ENCODE peak calls at places on chromosomes 3 and 15, in six cellular contexts. One of them, this sample, is unnamed.

GRCh38 chr15:93029613-93030429 is 59.2 kb downstream of the RGMA start:
- DNase-seq in transverse colon: no peak
- DNase-seq in stimulated activated CD8-positive, alpha-beta memory T cell treated with anti-CD3 and anti-CD28 coated beads, Interleukin-12 subunit alpha, Interleukin-12 subunit beta, amount 100 ng/mL, for 4 hours: no peak
- DNase-seq in CD4-positive, CD25-positive, alpha-beta regulatory T cell: no peak
- DNase-seq in GM03348: peak
- DNase-seq in CD8-positive, alpha-beta T cell: no peak
- DNase-seq in this sample: no peak

GRCh38 chr3:185733980-185734724 is 90.7 kb downstream of the IGF2BP2 start:
- DNase-seq in transverse colon: peak
- DNase-seq in stimulated activated CD8-positive, alpha-beta memory T cell treated with anti-CD3 and anti-CD28 coated beads, Interleukin-12 subunit alpha, Interleukin-12 subunit beta, amount 100 ng/mL, for 4 hours: no peak
- DNase-seq in CD4-positive, CD25-positive, alpha-beta regulatory T cell: no peak
- DNase-seq in GM03348: peak
- DNase-seq in CD8-positive, alpha-beta T cell: no peak
- DNase-seq in this sample: no peak

GRCh38 chr3:46276497-46277099 is 34.3 kb downstream of the CCR3 start:
- DNase-seq in transverse colon: peak
- DNase-seq in stimulated activated CD8-positive, alpha-beta memory T cell treated with anti-CD3 and anti-CD28 coated beads, Interleukin-12 subunit alpha, Interleukin-12 subunit beta, amount 100 ng/mL, for 4 hours: peak
- DNase-seq in CD4-positive, CD25-positive, alpha-beta regulatory T cell: peak
- DNase-seq in GM03348: no peak
- DNase-seq in CD8-positive, alpha-beta T cell: peak
- DNase-seq in this sample: peak

GRCh38 chr15:67834593-67835348 is 5.1 kb downstream of the RNU6-1 start:
- DNase-seq in transverse colon: peak
- DNase-seq in stimulated activated CD8-positive, alpha-beta memory T cell treated with anti-CD3 and anti-CD28 coated beads, Interleukin-12 subunit alpha, Interleukin-12 subunit beta, amount 100 ng/mL, for 4 hours: no peak
- DNase-seq in CD4-positive, CD25-positive, alpha-beta regulatory T cell: peak
- DNase-seq in GM03348: no peak
- DNase-seq in CD8-positive, alpha-beta T cell: no peak
- DNase-seq in this sample: no peak

GRCh38 chr3:37940242-37940908 is 50.2 kb upstream of the VILL start:
- DNase-seq in transverse colon: no peak
- DNase-seq in stimulated activated CD8-positive, alpha-beta memory T cell treated with anti-CD3 and anti-CD28 coated beads, Interleukin-12 subunit alpha, Interleukin-12 subunit beta, amount 100 ng/mL, for 4 hours: no peak
- DNase-seq in CD4-positive, CD25-positive, alpha-beta regulatory T cell: no peak
- DNase-seq in GM03348: no peak
- DNase-seq in CD8-positive, alpha-beta T cell: no peak
- DNase-seq in this sample: no peak

GRCh38 chr3:195847061-195847950 is 35.6 kb upstream of the MUC4 start:
- DNase-seq in transverse colon: peak
- DNase-seq in stimulated activated CD8-positive, alpha-beta memory T cell treated with anti-CD3 and anti-CD28 coated beads, Interleukin-12 subunit alpha, Interleukin-12 subunit beta, amount 100 ng/mL, for 4 hours: no peak
- DNase-seq in CD4-positive, CD25-positive, alpha-beta regulatory T cell: no peak
- DNase-seq in GM03348: no peak
- DNase-seq in CD8-positive, alpha-beta T cell: no peak
- DNase-seq in this sample: no peak

GRCh38 chr3:193977622-193978021 is 158.3 kb upstream of the HES1 start:
- DNase-seq in transverse colon: no peak
- DNase-seq in stimulated activated CD8-positive, alpha-beta memory T cell treated with anti-CD3 and anti-CD28 coated beads, Interleukin-12 subunit alpha, Interleukin-12 subunit beta, amount 100 ng/mL, for 4 hours: no peak
- DNase-seq in CD4-positive, CD25-positive, alpha-beta regulatory T cell: no peak
- DNase-seq in GM03348: no peak
- DNase-seq in CD8-positive, alpha-beta T cell: no peak
- DNase-seq in this sample: no peak

GRCh38 chr3:51502562-51502910 is 2.7 kb upstream of the DCAF1 start:
- DNase-seq in transverse colon: no peak
- DNase-seq in stimulated activated CD8-positive, alpha-beta memory T cell treated with anti-CD3 and anti-CD28 coated beads, Interleukin-12 subunit alpha, Interleukin-12 subunit beta, amount 100 ng/mL, for 4 hours: no peak
- DNase-seq in CD4-positive, CD25-positive, alpha-beta regulatory T cell: no peak
- DNase-seq in GM03348: no peak
- DNase-seq in CD8-positive, alpha-beta T cell: no peak
- DNase-seq in this sample: no peak

GRCh38 chr15:76199106-76200082 is 111.9 kb downstream of the ETFA start:
- DNase-seq in transverse colon: peak
- DNase-seq in stimulated activated CD8-positive, alpha-beta memory T cell treated with anti-CD3 and anti-CD28 coated beads, Interleukin-12 subunit alpha, Interleukin-12 subunit beta, amount 100 ng/mL, for 4 hours: no peak
- DNase-seq in CD4-positive, CD25-positive, alpha-beta regulatory T cell: no peak
- DNase-seq in GM03348: peak
- DNase-seq in CD8-positive, alpha-beta T cell: no peak
- DNase-seq in this sample: no peak

GRCh38 chr3:193030276-193030675 is 112.6 kb upstream of the MB21D2 start:
- DNase-seq in transverse colon: no peak
- DNase-seq in stimulated activated CD8-positive, alpha-beta memory T cell treated with anti-CD3 and anti-CD28 coated beads, Interleukin-12 subunit alpha, Interleukin-12 subunit beta, amount 100 ng/mL, for 4 hours: no peak
- DNase-seq in CD4-positive, CD25-positive, alpha-beta regulatory T cell: no peak
- DNase-seq in GM03348: no peak
- DNase-seq in CD8-positive, alpha-beta T cell: no peak
- DNase-seq in this sample: no peak

GRCh38 chr3:188812198-188812597 is 359.6 kb upstream of the TPRG1 start:
- DNase-seq in transverse colon: no peak
- DNase-seq in stimulated activated CD8-positive, alpha-beta memory T cell treated with anti-CD3 and anti-CD28 coated beads, Interleukin-12 subunit alpha, Interleukin-12 subunit beta, amount 100 ng/mL, for 4 hours: no peak
- DNase-seq in CD4-positive, CD25-positive, alpha-beta regulatory T cell: no peak
- DNase-seq in GM03348: no peak
- DNase-seq in CD8-positive, alpha-beta T cell: no peak
- DNase-seq in this sample: no peak

GRCh38 chr3:55330756-55331155 is 156.3 kb downstream of the WNT5A start:
- DNase-seq in transverse colon: no peak
- DNase-seq in stimulated activated CD8-positive, alpha-beta memory T cell treated with anti-CD3 and anti-CD28 coated beads, Interleukin-12 subunit alpha, Interleukin-12 subunit beta, amount 100 ng/mL, for 4 hours: no peak
- DNase-seq in CD4-positive, CD25-positive, alpha-beta regulatory T cell: no peak
- DNase-seq in GM03348: no peak
- DNase-seq in CD8-positive, alpha-beta T cell: no peak
- DNase-seq in this sample: no peak

GRCh38 chr15:27086146-27086545 is 115.2 kb downstream of the GABRG3 start:
- DNase-seq in transverse colon: no peak
- DNase-seq in stimulated activated CD8-positive, alpha-beta memory T cell treated with anti-CD3 and anti-CD28 coated beads, Interleukin-12 subunit alpha, Interleukin-12 subunit beta, amount 100 ng/mL, for 4 hours: no peak
- DNase-seq in CD4-positive, CD25-positive, alpha-beta regulatory T cell: no peak
- DNase-seq in GM03348: no peak
- DNase-seq in CD8-positive, alpha-beta T cell: no peak
- DNase-seq in this sample: no peak

GRCh38 chr3:56115698-56116097 is 352.6 kb downstream of the ERC2 start:
- DNase-seq in transverse colon: no peak
- DNase-seq in stimulated activated CD8-positive, alpha-beta memory T cell treated with anti-CD3 and anti-CD28 coated beads, Interleukin-12 subunit alpha, Interleukin-12 subunit beta, amount 100 ng/mL, for 4 hours: no peak
- DNase-seq in CD4-positive, CD25-positive, alpha-beta regulatory T cell: no peak
- DNase-seq in GM03348: no peak
- DNase-seq in CD8-positive, alpha-beta T cell: no peak
- DNase-seq in this sample: no peak

GRCh38 chr3:133093366-133093765 is 55.2 kb downstream of the TMEM108 start:
- DNase-seq in transverse colon: no peak
- DNase-seq in stimulated activated CD8-positive, alpha-beta memory T cell treated with anti-CD3 and anti-CD28 coated beads, Interleukin-12 subunit alpha, Interleukin-12 subunit beta, amount 100 ng/mL, for 4 hours: no peak
- DNase-seq in CD4-positive, CD25-positive, alpha-beta regulatory T cell: no peak
- DNase-seq in GM03348: no peak
- DNase-seq in CD8-positive, alpha-beta T cell: no peak
- DNase-seq in this sample: no peak

GRCh38 chr15:43911235-43911661 is 84.4 kb downstream of the WDR76 start:
- DNase-seq in transverse colon: no peak
- DNase-seq in stimulated activated CD8-positive, alpha-beta memory T cell treated with anti-CD3 and anti-CD28 coated beads, Interleukin-12 subunit alpha, Interleukin-12 subunit beta, amount 100 ng/mL, for 4 hours: no peak
- DNase-seq in CD4-positive, CD25-positive, alpha-beta regulatory T cell: no peak
- DNase-seq in GM03348: peak
- DNase-seq in CD8-positive, alpha-beta T cell: no peak
- DNase-seq in this sample: no peak

GRCh38 chr3:41907330-41908073 is 54.4 kb downstream of the ULK4 start:
- DNase-seq in transverse colon: no peak
- DNase-seq in stimulated activated CD8-positive, alpha-beta memory T cell treated with anti-CD3 and anti-CD28 coated beads, Interleukin-12 subunit alpha, Interleukin-12 subunit beta, amount 100 ng/mL, for 4 hours: no peak
- DNase-seq in CD4-positive, CD25-positive, alpha-beta regulatory T cell: no peak
- DNase-seq in GM03348: no peak
- DNase-seq in CD8-positive, alpha-beta T cell: no peak
- DNase-seq in this sample: no peak

GRCh38 chr3:59731909-59732308 is 682.1 kb upstream of the CFAP20DC start:
- DNase-seq in transverse colon: no peak
- DNase-seq in stimulated activated CD8-positive, alpha-beta memory T cell treated with anti-CD3 and anti-CD28 coated beads, Interleukin-12 subunit alpha, Interleukin-12 subunit beta, amount 100 ng/mL, for 4 hours: no peak
- DNase-seq in CD4-positive, CD25-positive, alpha-beta regulatory T cell: no peak
- DNase-seq in GM03348: no peak
- DNase-seq in CD8-positive, alpha-beta T cell: no peak
- DNase-seq in this sample: no peak

GRCh38 chr3:130644600-130645232 is 101.9 kb downstream of the PIK3R4 start:
- DNase-seq in transverse colon: no peak
- DNase-seq in stimulated activated CD8-positive, alpha-beta memory T cell treated with anti-CD3 and anti-CD28 coated beads, Interleukin-12 subunit alpha, Interleukin-12 subunit beta, amount 100 ng/mL, for 4 hours: no peak
- DNase-seq in CD4-positive, CD25-positive, alpha-beta regulatory T cell: no peak
- DNase-seq in GM03348: no peak
- DNase-seq in CD8-positive, alpha-beta T cell: no peak
- DNase-seq in this sample: no peak

GRCh38 chr3:139634236-139634635 is 43.5 kb downstream of the NMNAT3 start:
- DNase-seq in transverse colon: no peak
- DNase-seq in stimulated activated CD8-positive, alpha-beta memory T cell treated with anti-CD3 and anti-CD28 coated beads, Interleukin-12 subunit alpha, Interleukin-12 subunit beta, amount 100 ng/mL, for 4 hours: no peak
- DNase-seq in CD4-positive, CD25-positive, alpha-beta regulatory T cell: no peak
- DNase-seq in GM03348: no peak
- DNase-seq in CD8-positive, alpha-beta T cell: no peak
- DNase-seq in this sample: no peak

GRCh38 chr15:40769310-40770146 is at the start of gene C15orf62:
- DNase-seq in transverse colon: peak
- DNase-seq in stimulated activated CD8-positive, alpha-beta memory T cell treated with anti-CD3 and anti-CD28 coated beads, Interleukin-12 subunit alpha, Interleukin-12 subunit beta, amount 100 ng/mL, for 4 hours: peak
- DNase-seq in CD4-positive, CD25-positive, alpha-beta regulatory T cell: peak
- DNase-seq in GM03348: no peak
- DNase-seq in CD8-positive, alpha-beta T cell: peak
- DNase-seq in this sample: peak

GRCh38 chr3:49346797-49347251 is 7.0 kb upstream of the USP4 start:
- DNase-seq in transverse colon: no peak
- DNase-seq in stimulated activated CD8-positive, alpha-beta memory T cell treated with anti-CD3 and anti-CD28 coated beads, Interleukin-12 subunit alpha, Interleukin-12 subunit beta, amount 100 ng/mL, for 4 hours: no peak
- DNase-seq in CD4-positive, CD25-positive, alpha-beta regulatory T cell: no peak
- DNase-seq in GM03348: peak
- DNase-seq in CD8-positive, alpha-beta T cell: no peak
- DNase-seq in this sample: no peak

GRCh38 chr3:17157713-17158112 is 273.0 kb downstream of the PLCL2 start:
- DNase-seq in transverse colon: no peak
- DNase-seq in stimulated activated CD8-positive, alpha-beta memory T cell treated with anti-CD3 and anti-CD28 coated beads, Interleukin-12 subunit alpha, Interleukin-12 subunit beta, amount 100 ng/mL, for 4 hours: no peak
- DNase-seq in CD4-positive, CD25-positive, alpha-beta regulatory T cell: no peak
- DNase-seq in GM03348: peak
- DNase-seq in CD8-positive, alpha-beta T cell: no peak
- DNase-seq in this sample: no peak

GRCh38 chr3:125143538-125143937 is 69.0 kb downstream of the SLC12A8 start:
- DNase-seq in transverse colon: no peak
- DNase-seq in stimulated activated CD8-positive, alpha-beta memory T cell treated with anti-CD3 and anti-CD28 coated beads, Interleukin-12 subunit alpha, Interleukin-12 subunit beta, amount 100 ng/mL, for 4 hours: no peak
- DNase-seq in CD4-positive, CD25-positive, alpha-beta regulatory T cell: no peak
- DNase-seq in GM03348: no peak
- DNase-seq in CD8-positive, alpha-beta T cell: no peak
- DNase-seq in this sample: no peak

GRCh38 chr3:167148121-167148520 is 232.0 kb downstream of the ZBBX start:
- DNase-seq in transverse colon: no peak
- DNase-seq in stimulated activated CD8-positive, alpha-beta memory T cell treated with anti-CD3 and anti-CD28 coated beads, Interleukin-12 subunit alpha, Interleukin-12 subunit beta, amount 100 ng/mL, for 4 hours: no peak
- DNase-seq in CD4-positive, CD25-positive, alpha-beta regulatory T cell: no peak
- DNase-seq in GM03348: no peak
- DNase-seq in CD8-positive, alpha-beta T cell: no peak
- DNase-seq in this sample: no peak

GRCh38 chr3:34780973-34781372 is 858.4 kb upstream of the ARPP21 start:
- DNase-seq in transverse colon: no peak
- DNase-seq in stimulated activated CD8-positive, alpha-beta memory T cell treated with anti-CD3 and anti-CD28 coated beads, Interleukin-12 subunit alpha, Interleukin-12 subunit beta, amount 100 ng/mL, for 4 hours: no peak
- DNase-seq in CD4-positive, CD25-positive, alpha-beta regulatory T cell: no peak
- DNase-seq in GM03348: no peak
- DNase-seq in CD8-positive, alpha-beta T cell: no peak
- DNase-seq in this sample: no peak

GRCh38 chr3:149198611-149199010 is 23.0 kb downstream of the CP start:
- DNase-seq in transverse colon: no peak
- DNase-seq in stimulated activated CD8-positive, alpha-beta memory T cell treated with anti-CD3 and anti-CD28 coated beads, Interleukin-12 subunit alpha, Interleukin-12 subunit beta, amount 100 ng/mL, for 4 hours: no peak
- DNase-seq in CD4-positive, CD25-positive, alpha-beta regulatory T cell: no peak
- DNase-seq in GM03348: peak
- DNase-seq in CD8-positive, alpha-beta T cell: no peak
- DNase-seq in this sample: no peak

GRCh38 chr3:140898340-140899180 is 43.1 kb upstream of the SLC25A36 start:
- DNase-seq in transverse colon: no peak
- DNase-seq in stimulated activated CD8-positive, alpha-beta memory T cell treated with anti-CD3 and anti-CD28 coated beads, Interleukin-12 subunit alpha, Interleukin-12 subunit beta, amount 100 ng/mL, for 4 hours: no peak
- DNase-seq in CD4-positive, CD25-positive, alpha-beta regulatory T cell: peak
- DNase-seq in GM03348: peak
- DNase-seq in CD8-positive, alpha-beta T cell: no peak
- DNase-seq in this sample: peak

GRCh38 chr3:5019411-5020261 is 40.4 kb downstream of the BHLHE40 start:
- DNase-seq in transverse colon: peak
- DNase-seq in stimulated activated CD8-positive, alpha-beta memory T cell treated with anti-CD3 and anti-CD28 coated beads, Interleukin-12 subunit alpha, Interleukin-12 subunit beta, amount 100 ng/mL, for 4 hours: peak
- DNase-seq in CD4-positive, CD25-positive, alpha-beta regulatory T cell: peak
- DNase-seq in GM03348: no peak
- DNase-seq in CD8-positive, alpha-beta T cell: peak
- DNase-seq in this sample: no peak

GRCh38 chr15:40398413-40398873 is 7.2 kb upstream of the IVD start:
- DNase-seq in transverse colon: peak
- DNase-seq in stimulated activated CD8-positive, alpha-beta memory T cell treated with anti-CD3 and anti-CD28 coated beads, Interleukin-12 subunit alpha, Interleukin-12 subunit beta, amount 100 ng/mL, for 4 hours: no peak
- DNase-seq in CD4-positive, CD25-positive, alpha-beta regulatory T cell: no peak
- DNase-seq in GM03348: no peak
- DNase-seq in CD8-positive, alpha-beta T cell: no peak
- DNase-seq in this sample: peak

GRCh38 chr3:102192575-102192974 is 242.2 kb upstream of the ZPLD1 start:
- DNase-seq in transverse colon: no peak
- DNase-seq in stimulated activated CD8-positive, alpha-beta memory T cell treated with anti-CD3 and anti-CD28 coated beads, Interleukin-12 subunit alpha, Interleukin-12 subunit beta, amount 100 ng/mL, for 4 hours: no peak
- DNase-seq in CD4-positive, CD25-positive, alpha-beta regulatory T cell: no peak
- DNase-seq in GM03348: no peak
- DNase-seq in CD8-positive, alpha-beta T cell: no peak
- DNase-seq in this sample: no peak

GRCh38 chr3:31858439-31858838 is 122.6 kb downstream of the OSBPL10 start:
- DNase-seq in transverse colon: no peak
- DNase-seq in stimulated activated CD8-positive, alpha-beta memory T cell treated with anti-CD3 and anti-CD28 coated beads, Interleukin-12 subunit alpha, Interleukin-12 subunit beta, amount 100 ng/mL, for 4 hours: no peak
- DNase-seq in CD4-positive, CD25-positive, alpha-beta regulatory T cell: no peak
- DNase-seq in GM03348: no peak
- DNase-seq in CD8-positive, alpha-beta T cell: no peak
- DNase-seq in this sample: peak

GRCh38 chr15:84588053-84588874 is 12.5 kb upstream of the ZSCAN2 start:
- DNase-seq in transverse colon: peak
- DNase-seq in stimulated activated CD8-positive, alpha-beta memory T cell treated with anti-CD3 and anti-CD28 coated beads, Interleukin-12 subunit alpha, Interleukin-12 subunit beta, amount 100 ng/mL, for 4 hours: peak
- DNase-seq in CD4-positive, CD25-positive, alpha-beta regulatory T cell: peak
- DNase-seq in GM03348: peak
- DNase-seq in CD8-positive, alpha-beta T cell: peak
- DNase-seq in this sample: peak

GRCh38 chr3:139122221-139122581 is 77.5 kb upstream of the PRR23C start:
- DNase-seq in transverse colon: no peak
- DNase-seq in stimulated activated CD8-positive, alpha-beta memory T cell treated with anti-CD3 and anti-CD28 coated beads, Interleukin-12 subunit alpha, Interleukin-12 subunit beta, amount 100 ng/mL, for 4 hours: no peak
- DNase-seq in CD4-positive, CD25-positive, alpha-beta regulatory T cell: no peak
- DNase-seq in GM03348: peak
- DNase-seq in CD8-positive, alpha-beta T cell: no peak
- DNase-seq in this sample: no peak

GRCh38 chr15:52466716-52467115 is 62.0 kb downstream of the MYO5A start:
- DNase-seq in transverse colon: no peak
- DNase-seq in stimulated activated CD8-positive, alpha-beta memory T cell treated with anti-CD3 and anti-CD28 coated beads, Interleukin-12 subunit alpha, Interleukin-12 subunit beta, amount 100 ng/mL, for 4 hours: no peak
- DNase-seq in CD4-positive, CD25-positive, alpha-beta regulatory T cell: no peak
- DNase-seq in GM03348: no peak
- DNase-seq in CD8-positive, alpha-beta T cell: no peak
- DNase-seq in this sample: no peak

GRCh38 chr3:141941093-141941492 is 64.7 kb downstream of the ATP1B3 start:
- DNase-seq in transverse colon: peak
- DNase-seq in stimulated activated CD8-positive, alpha-beta memory T cell treated with anti-CD3 and anti-CD28 coated beads, Interleukin-12 subunit alpha, Interleukin-12 subunit beta, amount 100 ng/mL, for 4 hours: no peak
- DNase-seq in CD4-positive, CD25-positive, alpha-beta regulatory T cell: no peak
- DNase-seq in GM03348: no peak
- DNase-seq in CD8-positive, alpha-beta T cell: no peak
- DNase-seq in this sample: no peak

GRCh38 chr15:45732544-45733130 is 97.8 kb downstream of the SQOR start:
- DNase-seq in transverse colon: peak
- DNase-seq in stimulated activated CD8-positive, alpha-beta memory T cell treated with anti-CD3 and anti-CD28 coated beads, Interleukin-12 subunit alpha, Interleukin-12 subunit beta, amount 100 ng/mL, for 4 hours: no peak
- DNase-seq in CD4-positive, CD25-positive, alpha-beta regulatory T cell: no peak
- DNase-seq in GM03348: no peak
- DNase-seq in CD8-positive, alpha-beta T cell: no peak
- DNase-seq in this sample: no peak

GRCh38 chr3:189334064-189334920 is 162.5 kb downstream of the TPRG1 start:
- DNase-seq in transverse colon: no peak
- DNase-seq in stimulated activated CD8-positive, alpha-beta memory T cell treated with anti-CD3 and anti-CD28 coated beads, Interleukin-12 subunit alpha, Interleukin-12 subunit beta, amount 100 ng/mL, for 4 hours: no peak
- DNase-seq in CD4-positive, CD25-positive, alpha-beta regulatory T cell: no peak
- DNase-seq in GM03348: peak
- DNase-seq in CD8-positive, alpha-beta T cell: no peak
- DNase-seq in this sample: no peak

GRCh38 chr15:52651868-52652267 is 27.3 kb downstream of the ATOSA start:
- DNase-seq in transverse colon: peak
- DNase-seq in stimulated activated CD8-positive, alpha-beta memory T cell treated with anti-CD3 and anti-CD28 coated beads, Interleukin-12 subunit alpha, Interleukin-12 subunit beta, amount 100 ng/mL, for 4 hours: no peak
- DNase-seq in CD4-positive, CD25-positive, alpha-beta regulatory T cell: peak
- DNase-seq in GM03348: peak
- DNase-seq in CD8-positive, alpha-beta T cell: peak
- DNase-seq in this sample: no peak

This sample was measured in naive B cell.